ENCODE peak calls at places on chromosomes 5 and 9, in six cellular contexts. S is astrocyte of the spinal cord, W is A549, O is hepatocyte, I is right lobe of liver, D is psoas muscle. J is an unnamed sample.

GRCh38 chr9:130480673-130481072 is 35.9 kb downstream of the ASS1 start:
- DNase-seq in O (no peak), I (no peak), W (peak), S (no peak), D (no peak), J (no peak)

GRCh38 chr5:107669543-107670027 is 1.2 kb downstream of the EFNA5 start:
- DNase-seq in D (no peak), I (no peak), S (peak), W (peak), O (peak), J (peak)

GRCh38 chr9:97057651-97058050 is 18.7 kb upstream of the CTSV start:
- DNase-seq in I (no peak), O (no peak), D (no peak), S (no peak), W (no peak), J (no peak)

GRCh38 chr5:67306997-67307580 is 110.5 kb upstream of the CD180 start:
- DNase-seq in I (no peak), O (no peak), S (no peak), W (no peak), D (no peak), J (no peak)

GRCh38 chr5:77590347-77590746 is 48.2 kb downstream of the OTP start:
- DNase-seq in S (no peak), I (no peak), W (no peak), O (no peak), D (no peak), J (no peak)

GRCh38 chr5:170860818-170861217 is 1.0 kb upstream of the RANBP17 start:
- DNase-seq in W (no peak), O (no peak), I (no peak), S (peak), D (no peak), J (no peak)

GRCh38 chr9:131469951-131470350 is 32.8 kb upstream of the POMT1 start:
- DNase-seq in W (no peak), I (peak), S (no peak), O (no peak), D (peak), J (no peak)

GRCh38 chr9:123360161-123361085 is 4.4 kb downstream of the CRB2 start:
- DNase-seq in O (peak), I (no peak), W (peak), S (no peak), D (no peak), J (peak)

GRCh38 chr5:133421394-133421793 is 190.9 kb downstream of the FSTL4 start:
- DNase-seq in S (no peak), O (peak), I (no peak), D (no peak), W (peak), J (no peak)

GRCh38 chr5:39138892-39139291 is 64.7 kb upstream of the RICTOR start:
- DNase-seq in S (peak), O (no peak), W (peak), D (no peak), I (no peak), J (no peak)

GRCh38 chr5:119418782-119419101 is 33.6 kb upstream of the HSD17B4 start:
- DNase-seq in S (no peak), I (no peak), W (no peak), O (peak), D (no peak), J (no peak)

GRCh38 chr5:127518319-127518621 is 830 bp downstream of the PRRC1 start:
- DNase-seq in I (no peak), S (peak), W (peak), D (no peak), O (no peak), J (no peak)

GRCh38 chr9:134944351-134944802 is 26.7 kb upstream of the FCN1 start:
- DNase-seq in S (no peak), I (no peak), O (peak), D (peak), W (no peak), J (no peak)

GRCh38 chr5:93789173-93790070 is 48.0 kb upstream of the POU5F2 start:
- DNase-seq in I (no peak), D (no peak), O (no peak), S (peak), W (peak), J (peak)

GRCh38 chr9:18393340-18394130 is 80.4 kb upstream of the ADAMTSL1 start:
- DNase-seq in W (peak), S (peak), D (no peak), O (peak), I (no peak), J (peak)

GRCh38 chr5:29001666-29002065 is 1963.3 kb upstream of the CDH9 start:
- DNase-seq in O (peak), W (peak), I (no peak), D (no peak), S (no peak), J (no peak)

GRCh38 chr5:164289526-164289925 is 784.1 kb downstream of the MAT2B start:
- DNase-seq in D (no peak), S (peak), I (no peak), O (no peak), W (no peak), J (no peak)

GRCh38 chr5:157159209-157159751 is 6.8 kb downstream of the GARIN3 start:
- DNase-seq in O (no peak), W (no peak), S (no peak), I (no peak), D (no peak), J (no peak)

GRCh38 chr9:19875291-19875910 is 86.6 kb upstream of the SLC24A2 start:
- DNase-seq in O (no peak), D (no peak), I (no peak), W (no peak), S (no peak), J (no peak)

GRCh38 chr9:87599901-87600610 is 102.4 kb downstream of the DAPK1 start:
- DNase-seq in D (no peak), S (peak), O (peak), W (peak), I (no peak), J (peak)

GRCh38 chr5:176888016-176888864 is 10.9 kb downstream of the HK3 start:
- DNase-seq in D (no peak), W (no peak), S (no peak), O (no peak), I (peak), J (no peak)

GRCh38 chr5:60399507-60399906 is 300.5 kb downstream of the DEPDC1B start:
- DNase-seq in D (no peak), I (no peak), W (no peak), O (no peak), S (no peak), J (no peak)

GRCh38 chr5:9479361-9479760 is 66.5 kb downstream of the SEMA5A start:
- DNase-seq in W (no peak), D (no peak), S (peak), I (no peak), O (no peak), J (no peak)

GRCh38 chr5:66327008-66327407 is 182.9 kb downstream of the SREK1 start:
- DNase-seq in O (no peak), I (no peak), W (no peak), S (no peak), D (no peak), J (no peak)

GRCh38 chr5:66408561-66408960 is 187.6 kb upstream of the MAST4 start:
- DNase-seq in D (no peak), O (no peak), I (no peak), S (no peak), W (no peak), J (no peak)

GRCh38 chr9:126523621-126524111 is 90.1 kb upstream of the LMX1B start:
- DNase-seq in I (no peak), D (no peak), S (no peak), W (no peak), O (no peak), J (no peak)

GRCh38 chr5:65912311-65912710 is 14.1 kb upstream of the ERBIN start:
- DNase-seq in O (no peak), W (no peak), I (no peak), D (no peak), S (no peak), J (no peak)

GRCh38 chr9:22813520-22813919 is 366.9 kb downstream of the DMRTA1 start:
- DNase-seq in I (no peak), W (peak), D (no peak), O (peak), S (peak), J (no peak)

GRCh38 chr5:94188725-94189124 is 429.7 kb downstream of the KIAA0825 start:
- DNase-seq in I (no peak), S (no peak), O (no peak), W (no peak), D (no peak), J (no peak)

DNA sequence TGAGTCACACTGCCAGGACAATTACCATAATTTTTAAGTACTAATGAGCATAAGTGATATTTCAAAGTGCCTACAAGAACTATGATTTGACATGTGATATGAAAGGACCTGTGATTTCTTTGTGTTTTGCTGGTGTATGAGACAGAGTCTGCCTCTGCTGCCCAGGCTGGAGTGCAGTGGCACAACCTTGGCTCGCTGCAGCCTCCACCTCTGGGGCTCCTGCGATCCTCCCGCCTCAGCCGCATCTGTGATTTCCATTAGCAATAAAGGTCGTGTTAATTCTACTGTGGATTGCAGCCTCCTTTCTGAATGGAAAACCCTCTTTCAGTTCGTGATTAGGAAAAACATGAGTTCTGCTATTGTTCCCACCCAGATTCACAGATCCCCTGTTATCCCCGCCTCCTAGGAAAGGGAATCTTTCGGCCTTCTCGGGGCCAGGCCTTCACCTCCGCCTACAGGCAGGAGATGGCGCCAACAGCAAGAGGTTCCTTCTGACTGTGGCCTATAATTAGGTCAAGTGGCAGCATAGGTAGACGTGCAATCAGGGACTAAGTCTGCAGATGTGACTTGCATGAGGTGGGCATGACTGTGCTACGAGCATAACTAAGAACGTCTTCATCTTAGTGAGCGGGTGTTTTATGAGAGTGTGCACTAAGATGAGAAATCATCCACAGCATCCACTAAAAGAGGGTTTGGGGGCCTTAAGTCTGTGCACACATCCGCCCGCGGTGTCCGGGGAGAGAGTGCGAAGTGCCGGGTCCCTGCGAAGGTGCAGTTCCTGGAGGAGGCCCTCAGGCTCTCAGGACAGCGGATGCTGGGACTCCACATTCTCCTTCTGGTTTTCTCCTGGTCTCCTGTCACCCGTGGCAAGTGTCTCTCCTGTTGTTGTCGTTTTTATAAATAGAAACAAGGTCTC is 23.1 kb downstream of the TRIM7 start:
- DNase-seq in W (peak), D (peak), I (no peak), S (peak), O (peak), J (peak)
- H3K4me3 ChIP-seq in W (no peak), D (no peak), I (no peak), S (no peak), O (no peak), J (no peak)

DNA sequence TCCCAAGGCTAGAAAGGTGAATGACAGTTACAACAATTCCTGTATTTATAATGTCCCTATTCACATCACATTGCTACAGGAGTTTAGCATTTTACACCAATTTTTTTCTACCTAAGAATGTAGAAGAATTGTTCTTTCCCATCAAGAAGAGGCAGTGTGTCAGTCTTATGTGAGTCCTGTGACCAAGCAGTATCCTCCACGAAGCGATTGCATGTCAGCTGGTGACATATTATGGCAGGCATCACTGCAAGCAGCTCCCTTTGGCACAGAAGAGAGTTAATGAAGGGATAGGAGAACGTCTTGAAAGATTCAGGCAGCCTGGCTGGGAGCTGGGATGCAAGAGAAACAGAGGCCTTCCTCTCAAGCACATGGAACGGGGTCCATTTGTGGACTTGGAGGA is 199.8 kb downstream of the SMC2 start:
- DNase-seq in S (no peak), W (no peak), D (no peak), O (no peak), I (no peak), J (no peak)
- H3K4me3 ChIP-seq in S (no peak), W (no peak), D (no peak), O (no peak), I (no peak), J (no peak)

GRCh38 chr5:140261403-140262171 is 41.3 kb downstream of the PFDN1 start:
- DNase-seq in O (peak), S (peak), W (peak), I (peak), D (peak), J (peak)
- H3K4me3 ChIP-seq in O (no peak), S (no peak), W (peak), I (no peak), D (peak), J (peak)

GRCh38 chr9:137149942-137150484 is 11.1 kb downstream of the GRIN1 start:
- DNase-seq in D (peak), I (no peak), O (no peak), W (no peak), S (no peak), J (no peak)
- H3K4me3 ChIP-seq in D (no peak), I (no peak), O (no peak), W (no peak), S (no peak), J (no peak)

DNA sequence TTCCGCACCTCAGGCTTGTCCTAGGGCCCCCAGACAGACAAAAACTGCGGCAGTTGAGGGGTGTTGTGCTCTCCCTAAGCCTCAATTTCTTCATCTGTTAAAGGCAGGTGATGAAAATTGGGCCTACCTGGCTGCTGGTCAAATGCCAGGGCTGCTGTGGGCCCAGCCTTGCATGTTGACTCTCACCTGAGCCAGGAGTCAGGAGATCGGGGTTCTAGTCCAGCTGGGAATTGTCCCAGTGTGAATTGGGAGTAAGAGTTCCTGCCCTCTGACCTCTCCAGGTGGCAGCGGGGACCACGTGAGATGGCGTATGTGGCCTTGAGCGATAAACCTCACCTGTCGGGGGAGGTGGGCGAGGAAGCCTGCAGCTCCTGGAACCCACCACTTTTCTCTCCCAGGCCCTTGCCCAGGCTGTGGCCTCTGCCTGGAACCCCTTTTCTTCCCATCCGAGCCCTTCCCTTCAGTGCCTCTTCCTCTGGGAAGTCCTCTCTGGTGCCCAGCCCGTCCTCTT is 143.5 kb upstream of the IER5L start:
- DNase-seq in S (no peak), W (no peak), O (no peak), D (peak), I (peak), J (no peak)
- H3K4me3 ChIP-seq in S (no peak), W (no peak), O (no peak), D (peak), I (peak), J (no peak)

GRCh38 chr5:150791536-150791935 is 13.0 kb downstream of the SMIM3 start:
- DNase-seq in O (no peak), W (no peak), S (no peak), I (no peak), D (no peak), J (no peak)
- H3K4me3 ChIP-seq in O (no peak), W (no peak), S (no peak), I (no peak), D (no peak), J (no peak)